ENCODE peak calls at places on chromosomes 16 and 17, in nine cellular contexts. N is stomach, O is sigmoid colon, J is thoracic aorta, V is cardiac muscle cell, E is adrenal gland, T is ascending aorta, I is lower lobe of right lung, F is heart right ventricle. W is an unnamed sample. For H3K9me3, the result is how much of the 10 kb centered on the place peaks cover.

GRCh38 chr17:38333635-38334295 is 10.0 kb downstream of the GPR179 start:
- DNase-seq in N (peak), O (no peak), J (no peak), V (peak), E (peak), T (no peak), I (peak), F (no peak), W (peak)

GRCh38 chr17:78324391-78325075 is 35.3 kb downstream of the SOCS3 start:
- DNase-seq in N (no peak), O (peak), J (no peak), V (no peak), E (peak), T (peak), I (peak), F (peak), W (no peak)

GRCh38 chr17:45791935-45792334 is 7.8 kb downstream of the CRHR1 start:
- DNase-seq in N (peak), O (no peak), J (no peak), V (no peak), E (no peak), T (no peak), I (no peak), F (no peak), W (peak)

GRCh38 chr16:9499921-9500593 is 408.6 kb downstream of the HAPSTR1 start:
- DNase-seq in N (no peak), O (peak), J (no peak), V (peak), E (no peak), T (no peak), I (peak), F (peak), W (no peak)

GRCh38 chr17:40819528-40820125 is 2.8 kb downstream of the KRT10 start:
- DNase-seq in N (no peak), O (no peak), J (no peak), V (no peak), E (peak), T (no peak), I (no peak), F (no peak), W (no peak)

GRCh38 chr17:56009795-56010715 is 143.2 kb upstream of the ANKFN1 start:
- DNase-seq in N (no peak), O (no peak), J (no peak), V (peak), E (no peak), T (no peak), I (no peak), F (no peak), W (no peak)

GRCh38 chr16:89971495-89972243 is 23.1 kb downstream of the DEF8 start:
- DNase-seq in N (no peak), O (no peak), J (no peak), V (no peak), E (peak), T (no peak), I (peak), F (peak), W (peak)

GRCh38 chr17:8062807-8063483 is 24.1 kb downstream of the ALOX15B start:
- DNase-seq in N (no peak), O (no peak), J (no peak), V (no peak), E (no peak), T (no peak), I (no peak), F (no peak), W (no peak)

GRCh38 chr16:30368122-30368791 is 2.0 kb downstream of the TBC1D10B start:
- DNase-seq in N (no peak), O (peak), J (no peak), V (no peak), E (peak), T (no peak), I (no peak), F (no peak), W (no peak)

GRCh38 chr17:59512844-59513383 is 52.5 kb upstream of the DHX40 start:
- DNase-seq in N (no peak), O (no peak), J (no peak), V (no peak), E (no peak), T (no peak), I (no peak), F (no peak), W (no peak)

GRCh38 chr16:19883296-19883951 is 1.2 kb downstream of the GPRC5B start:
- DNase-seq in N (peak), O (no peak), J (no peak), V (peak), E (peak), T (no peak), I (no peak), F (peak), W (peak)

GRCh38 chr16:83689385-83689831 is 118.4 kb upstream of the HSBP1 start:
- DNase-seq in N (no peak), O (no peak), J (peak), V (peak), E (peak), T (peak), I (no peak), F (no peak), W (no peak)

GRCh38 chr17:75854881-75855309 is 240 bp downstream of the WBP2 start:
- DNase-seq in N (no peak), O (no peak), J (no peak), V (no peak), E (no peak), T (no peak), I (peak), F (no peak), W (no peak)

GRCh38 chr16:22035094-22035675 is 27.3 kb downstream of the MOSMO start:
- DNase-seq in N (no peak), O (no peak), J (no peak), V (peak), E (no peak), T (no peak), I (no peak), F (no peak), W (no peak)

GRCh38 chr17:45342306-45342705 is 25.5 kb upstream of the MAP3K14 start:
- DNase-seq in N (no peak), O (peak), J (no peak), V (no peak), E (no peak), T (peak), I (no peak), F (no peak), W (no peak)

GRCh38 chr17:44214896-44215295 is 4.6 kb downstream of the UBTF start:
- DNase-seq in N (no peak), O (no peak), J (no peak), V (no peak), E (no peak), T (no peak), I (no peak), F (no peak), W (no peak)

GRCh38 chr17:19002805-19003542 is 1.6 kb downstream of the FAM83G start:
- DNase-seq in N (no peak), O (no peak), J (no peak), V (no peak), E (no peak), T (no peak), I (no peak), F (no peak), W (no peak)

GRCh38 chr16:2493608-2494007 is 18.7 kb downstream of the TBC1D24 start:
- DNase-seq in N (no peak), O (no peak), J (no peak), V (no peak), E (no peak), T (no peak), I (no peak), F (no peak), W (peak)

GRCh38 chr17:66476014-66476413 is 173.6 kb downstream of the PRKCA start:
- DNase-seq in N (no peak), O (no peak), J (no peak), V (no peak), E (no peak), T (no peak), I (no peak), F (no peak), W (no peak)

GRCh38 chr17:66472123-66472522 is 169.7 kb downstream of the PRKCA start:
- DNase-seq in N (no peak), O (no peak), J (no peak), V (no peak), E (no peak), T (no peak), I (no peak), F (no peak), W (no peak)

GRCh38 chr17:66477615-66478283 is 175.3 kb downstream of the PRKCA start:
- DNase-seq in N (no peak), O (no peak), J (no peak), V (no peak), E (no peak), T (no peak), I (no peak), F (no peak), W (no peak)

GRCh38 chr17:66474810-66475497 is 172.5 kb downstream of the PRKCA start:
- DNase-seq in N (no peak), O (no peak), J (no peak), V (no peak), E (no peak), T (no peak), I (no peak), F (no peak), W (no peak)

GRCh38 chr17:66474258-66474657 is 171.8 kb downstream of the PRKCA start:
- DNase-seq in N (no peak), O (no peak), J (no peak), V (no peak), E (no peak), T (no peak), I (no peak), F (no peak), W (no peak)
- TF ChIP-seq CTCF in N (no peak), O (no peak), J (no peak), V (no peak), E (no peak), T (no peak), I (no peak), F (no peak), W (no peak)

DNA sequence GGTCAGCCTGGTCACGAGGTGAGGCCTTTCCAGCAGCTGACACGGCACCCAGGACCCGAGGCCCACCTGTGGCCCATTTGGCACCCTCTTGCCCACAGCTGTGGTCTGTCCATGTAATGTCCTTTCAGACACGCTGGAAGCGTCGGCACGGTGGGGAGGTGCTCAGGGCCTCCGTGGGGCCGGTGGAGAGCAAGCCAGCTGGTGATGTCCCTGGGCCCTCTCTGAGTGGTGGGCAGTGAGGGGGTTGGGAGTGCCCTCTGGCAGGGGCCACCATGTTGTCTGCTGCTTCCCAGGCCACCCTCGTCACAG is 97.3 kb upstream of the ZNF469 start:
- DNase-seq in N (no peak), O (no peak), J (no peak), V (no peak), E (no peak), T (no peak), I (peak), F (no peak), W (no peak)
- H3K9me3 ChIP-seq in N (under half), O (under half), J (under half), V (under half), E (under half), T (under half), I (under half), F (under half), W (under half)

GRCh38 chr17:36653374-36653773 is 52.0 kb downstream of the MRM1 start:
- DNase-seq in N (no peak), O (no peak), J (no peak), V (no peak), E (no peak), T (no peak), I (no peak), F (no peak), W (no peak)
- H3K27ac ChIP-seq in N (no peak), O (no peak), J (no peak), V (no peak), E (no peak), T (no peak), I (no peak), F (no peak), W (no peak)

GRCh38 chr16:11402051-11402744 is 56.9 kb downstream of the RMI2 start:
- DNase-seq in N (no peak), O (no peak), J (no peak), V (no peak), E (peak), T (no peak), I (no peak), F (peak), W (no peak)
- TF ChIP-seq CTCF in N (no peak), O (no peak), J (no peak), V (no peak), E (no peak), T (no peak), I (no peak), F (no peak), W (no peak)

GRCh38 chr17:22514767-22515320 is 822.5 kb downstream of the KCNJ18 start:
- DNase-seq in N (no peak), O (no peak), J (no peak), V (no peak), E (no peak), T (no peak), I (no peak), F (no peak), W (no peak)
- H3K9me3 ChIP-seq in N (under half), O (under half), J (under half), V (under half), E (under half), T (under half), I (under half), F (under half), W (under half)

GRCh38 chr16:57169327-57169726 is 16.5 kb downstream of the PSME3IP1 start:
- DNase-seq in N (no peak), O (no peak), J (no peak), V (no peak), E (no peak), T (no peak), I (no peak), F (no peak), W (no peak)

GRCh38 chr16:57167537-57167936 is 18.3 kb downstream of the PSME3IP1 start:
- DNase-seq in N (no peak), O (no peak), J (no peak), V (peak), E (no peak), T (no peak), I (no peak), F (no peak), W (no peak)

GRCh38 chr16:57165923-57166322 is 19.9 kb downstream of the PSME3IP1 start:
- DNase-seq in N (no peak), O (peak), J (no peak), V (no peak), E (no peak), T (no peak), I (no peak), F (no peak), W (no peak)

GRCh38 chr16:57166951-57167350 is 18.9 kb downstream of the PSME3IP1 start:
- DNase-seq in N (no peak), O (peak), J (no peak), V (peak), E (peak), T (no peak), I (peak), F (no peak), W (no peak)

GRCh38 chr16:57167951-57168350 is 17.9 kb downstream of the PSME3IP1 start:
- DNase-seq in N (no peak), O (peak), J (no peak), V (peak), E (no peak), T (no peak), I (no peak), F (no peak), W (no peak)
- H3K27ac ChIP-seq in N (no peak), O (no peak), J (no peak), V (peak), E (no peak), T (no peak), I (peak), F (no peak), W (no peak)

DNA sequence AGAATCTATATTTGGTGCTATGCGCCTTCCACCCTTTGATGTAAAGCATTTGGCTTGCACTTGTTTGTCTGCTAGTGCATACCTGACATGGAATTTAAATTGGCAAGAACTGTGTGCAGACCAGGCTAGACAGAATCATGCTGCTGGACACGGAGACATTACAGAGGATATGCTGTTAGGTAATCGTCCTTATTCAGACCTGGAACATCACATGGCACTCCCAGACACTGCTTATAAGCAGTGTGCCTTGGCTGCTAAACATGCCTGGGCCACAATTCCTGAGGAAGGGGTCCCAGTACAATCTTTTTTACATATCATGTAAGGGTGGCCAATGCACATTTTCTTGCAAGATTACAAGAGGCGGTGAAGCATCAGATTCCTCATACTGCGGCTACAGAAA is 6.4 kb downstream of the CD300LD start:
- DNase-seq in N (no peak), O (no peak), J (no peak), V (no peak), E (no peak), T (no peak), I (no peak), F (no peak), W (no peak)
- TF ChIP-seq CTCF in N (no peak), O (no peak), J (no peak), V (no peak), E (no peak), T (no peak), I (no peak), F (no peak), W (no peak)

W was measured in pancreas.